ENCODE peak calls at places on chromosomes 12 and 14, in seven cellular contexts. P is progenitor cell of endocrine pancreas, E is psoas muscle, V is tibial artery, C is Calu3, I is ovary, K is PC-3. H is an unnamed sample.

GRCh38 chr14:57869530-57870088 is 3.7 kb upstream of the SLC35F4 start:
- DNase-seq in P (no peak), I (no peak), E (no peak), V (no peak), K (no peak), C (peak), H (no peak)

GRCh38 chr12:873954-874353 is 75.5 kb downstream of the RAD52 start:
- DNase-seq in I (no peak), C (no peak), P (no peak), V (no peak), E (no peak), K (no peak), H (no peak)

GRCh38 chr14:100246809-100247428 is 8.0 kb downstream of the YY1 start:
- DNase-seq in K (peak), P (no peak), C (peak), E (no peak), I (no peak), V (no peak), H (no peak)

GRCh38 chr14:52961060-52961639 is 10.3 kb upstream of the FERMT2 start:
- DNase-seq in K (peak), P (no peak), E (peak), C (peak), I (peak), V (peak), H (no peak)

GRCh38 chr12:54405106-54405505 is 14.0 kb downstream of the ITGA5 start:
- DNase-seq in I (no peak), V (no peak), K (no peak), C (no peak), E (no peak), P (no peak), H (no peak)

GRCh38 chr12:89829434-89829975 is 120.9 kb upstream of the ATP2B1 start:
- DNase-seq in V (no peak), K (no peak), C (no peak), P (no peak), E (no peak), I (no peak), H (no peak)

GRCh38 chr14:23751591-23751990 is 115.4 kb downstream of the DHRS2 start:
- DNase-seq in K (no peak), I (no peak), P (no peak), V (no peak), C (no peak), E (no peak), H (no peak)

GRCh38 chr12:12612403-12612802 is 727 bp downstream of the CREBL2 start:
- DNase-seq in C (peak), I (no peak), E (no peak), V (no peak), K (peak), P (no peak), H (peak)

GRCh38 chr12:57476162-57476992 is 3.3 kb downstream of the ARHGAP9 start:
- DNase-seq in P (no peak), C (no peak), K (no peak), E (no peak), V (no peak), I (no peak), H (no peak)

GRCh38 chr14:34053666-34054065 is 102.8 kb upstream of the EGLN3 start:
- DNase-seq in K (no peak), I (peak), P (no peak), V (no peak), C (no peak), E (peak), H (no peak)

GRCh38 chr14:64095620-64096019 is 198.6 kb downstream of the ESR2 start:
- DNase-seq in P (no peak), K (no peak), I (no peak), E (no peak), V (no peak), C (no peak), H (no peak)

GRCh38 chr14:31127690-31128089 is 79.9 kb downstream of the HECTD1 start:
- DNase-seq in V (no peak), E (no peak), P (no peak), I (no peak), C (peak), K (no peak), H (no peak)

GRCh38 chr12:1356285-1356684 is 238.1 kb downstream of the FBXL14 start:
- DNase-seq in V (no peak), E (no peak), P (no peak), K (no peak), I (no peak), C (no peak), H (no peak)

GRCh38 chr14:61860294-61860918 is 98.2 kb downstream of the SNAPC1 start:
- DNase-seq in K (peak), C (peak), V (no peak), P (no peak), I (no peak), E (no peak), H (peak)

GRCh38 chr12:124938606-124939427 is 24.4 kb upstream of the UBC start:
- DNase-seq in C (peak), K (peak), E (peak), V (peak), P (no peak), I (peak), H (no peak)

GRCh38 chr12:24895612-24896011 is 53.3 kb downstream of the BCAT1 start:
- DNase-seq in K (no peak), E (no peak), C (no peak), V (no peak), P (no peak), I (no peak), H (no peak)

GRCh38 chr12:109102491-109102890 is 5.1 kb downstream of the UNG start:
- DNase-seq in P (no peak), K (no peak), E (no peak), V (no peak), C (no peak), I (no peak), H (no peak)

GRCh38 chr14:22997676-22998323 is 12.1 kb downstream of the C14orf93 start:
- DNase-seq in K (no peak), P (no peak), V (no peak), C (no peak), I (no peak), E (no peak), H (no peak)

GRCh38 chr12:63820427-63820826 is 24.1 kb upstream of the SRGAP1 start:
- DNase-seq in V (no peak), E (no peak), K (no peak), C (no peak), I (no peak), P (no peak), H (no peak)

GRCh38 chr14:102501751-102502315 is 7.7 kb downstream of the ANKRD9 start:
- DNase-seq in I (no peak), C (no peak), K (no peak), E (no peak), P (no peak), V (no peak), H (no peak)

GRCh38 chr14:88198441-88198840 is 124.6 kb downstream of the KCNK10 start:
- DNase-seq in K (no peak), E (no peak), P (no peak), I (no peak), V (no peak), C (no peak), H (no peak)

GRCh38 chr14:58693048-58693447 is 55.3 kb downstream of the DACT1 start:
- DNase-seq in K (no peak), V (no peak), I (no peak), E (no peak), P (no peak), C (no peak), H (no peak)

GRCh38 chr12:3242199-3242863 is 165.2 kb downstream of the TSPAN9 start:
- DNase-seq in P (no peak), E (no peak), C (peak), I (no peak), V (no peak), K (no peak), H (no peak)

GRCh38 chr12:122834229-122834920 is 882 bp upstream of the HIP1R start:
- DNase-seq in I (no peak), P (peak), E (no peak), K (peak), C (peak), V (peak), H (peak)
- TF ChIP-seq CTCF in I (no peak), P (peak), E (no peak), K (peak), C (no peak), V (peak), H (peak)

GRCh38 chr12:110403975-110404675 is 617 bp upstream of the ANAPC7 start:
- DNase-seq in I (peak), P (peak), K (peak), V (peak), C (peak), E (peak), H (peak)

GRCh38 chr12:110403146-110403974 is at the start of gene ANAPC7:
- DNase-seq in P (peak), K (peak), I (peak), V (peak), E (peak), C (peak), H (peak)
- TF ChIP-seq CTCF in P (peak), K (no peak), I (no peak), V (no peak), E (peak), C (no peak), H (no peak)

DNA sequence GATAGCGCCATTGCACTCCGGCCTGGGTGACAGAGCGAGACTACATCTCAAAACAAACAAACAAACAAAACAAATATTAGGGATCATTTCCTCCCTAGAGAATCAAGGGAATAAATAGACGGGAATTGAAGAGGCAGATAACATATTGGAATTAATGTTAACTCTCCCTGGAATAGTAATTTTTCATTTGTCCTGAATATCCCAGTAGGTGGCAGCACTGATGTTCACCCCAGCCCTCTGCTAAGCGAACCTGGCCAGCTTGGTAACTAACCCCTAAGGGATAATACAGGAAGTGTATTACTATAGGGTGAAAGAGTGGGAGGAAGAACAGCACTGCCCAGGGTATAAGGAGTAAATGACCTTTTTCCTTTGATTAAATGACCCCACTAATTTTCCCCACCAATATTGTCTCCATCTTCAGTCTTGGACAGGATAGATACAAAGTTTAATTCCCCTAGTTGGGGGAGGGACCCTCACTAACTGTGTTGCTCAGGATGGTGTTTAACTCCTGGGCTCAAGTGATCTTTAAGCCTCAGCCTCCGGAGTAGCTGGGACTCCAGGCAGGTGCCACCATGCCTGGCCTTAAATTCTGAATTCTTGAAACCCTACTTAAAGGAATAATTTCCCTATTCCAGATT is 40.5 kb downstream of the SLC2A14 start:
- DNase-seq in P (no peak), C (peak), E (no peak), K (peak), V (no peak), I (no peak), H (peak)
- TF ChIP-seq CTCF in P (peak), C (no peak), E (no peak), K (peak), V (peak), I (no peak), H (peak)

GRCh38 chr12:17361224-17361623 is 728.8 kb downstream of the RERGL start:
- DNase-seq in V (no peak), E (no peak), K (peak), I (no peak), P (no peak), C (no peak), H (no peak)
- TF ChIP-seq CTCF in V (no peak), E (no peak), K (peak), I (no peak), P (no peak), C (no peak), H (no peak)

GRCh38 chr12:92928962-92929915 is at the start of gene EEA1:
- DNase-seq in P (peak), C (peak), K (peak), V (peak), E (peak), I (peak), H (peak)
- TF ChIP-seq CTCF in P (peak), C (no peak), K (no peak), V (peak), E (peak), I (no peak), H (peak)

GRCh38 chr12:107917912-107918800 is 143.7 kb downstream of the ASCL4 start:
- DNase-seq in E (no peak), C (peak), I (no peak), K (peak), P (no peak), V (no peak), H (no peak)
- TF ChIP-seq CTCF in E (peak), C (peak), I (no peak), K (peak), P (peak), V (peak), H (peak)

DNA sequence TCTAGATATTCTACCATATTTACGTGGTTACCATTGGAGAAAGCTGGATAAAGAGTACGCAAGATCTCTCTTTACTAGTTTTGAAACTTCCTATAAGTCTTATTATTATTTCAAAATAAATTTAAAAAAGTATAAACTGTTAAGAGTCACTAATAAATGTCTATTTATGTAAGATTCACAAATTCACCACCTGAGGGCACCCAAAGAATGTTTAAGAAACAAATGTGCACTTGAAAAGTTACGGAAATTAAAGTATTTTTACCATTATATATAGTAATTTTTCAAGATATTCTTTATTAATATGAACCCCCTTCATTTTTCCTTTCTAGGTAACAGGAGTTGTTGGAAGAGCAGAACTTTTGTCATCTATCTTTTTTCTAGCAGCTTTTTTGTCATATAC is 11.9 kb downstream of the TMTC3 start:
- DNase-seq in C (peak), K (peak), I (no peak), P (no peak), E (no peak), V (no peak), H (no peak)
- TF ChIP-seq CTCF in C (peak), K (peak), I (no peak), P (peak), E (peak), V (peak), H (peak)

GRCh38 chr14:56390859-56391258 is 188.7 kb upstream of the TMEM260 start:
- DNase-seq in E (no peak), K (peak), I (no peak), C (no peak), V (no peak), P (no peak), H (no peak)
- TF ChIP-seq CTCF in E (no peak), K (peak), I (no peak), C (no peak), V (no peak), P (no peak), H (no peak)

DNA sequence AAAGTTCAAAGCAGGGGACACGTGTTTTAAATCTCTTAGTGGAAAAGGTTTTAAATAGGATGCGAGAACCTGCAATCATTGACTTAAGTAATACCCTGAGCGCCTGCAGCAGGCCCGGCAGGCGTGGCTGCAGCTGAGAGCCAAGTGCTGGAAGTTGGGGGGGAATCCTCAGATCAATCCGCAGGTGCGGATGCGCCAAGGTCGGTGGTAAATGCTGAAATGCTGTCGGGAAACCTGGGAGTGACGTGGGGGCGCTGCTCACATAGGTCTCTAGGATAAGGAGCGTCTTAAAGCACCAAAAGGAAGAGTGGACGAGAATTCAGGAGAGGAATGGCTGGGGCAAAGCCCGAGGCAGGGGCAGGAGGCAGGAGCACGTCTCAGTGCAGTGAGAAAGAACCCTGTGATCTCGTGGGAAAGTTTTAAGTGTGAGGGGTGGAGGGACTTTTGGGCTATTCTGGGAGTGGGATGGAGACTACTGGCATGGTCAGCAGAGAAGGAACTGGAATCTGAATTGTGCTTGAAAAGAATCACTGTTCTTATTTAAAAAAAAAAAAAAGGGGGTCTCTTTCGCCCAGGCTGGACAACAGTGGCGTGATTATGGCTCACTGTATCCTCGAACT is 883 bp upstream of the CDCA4 start:
- DNase-seq in E (peak), C (peak), V (no peak), P (peak), I (peak), K (peak), H (peak)
- TF ChIP-seq CTCF in E (no peak), C (no peak), V (no peak), P (peak), I (no peak), K (peak), H (no peak)

DNA sequence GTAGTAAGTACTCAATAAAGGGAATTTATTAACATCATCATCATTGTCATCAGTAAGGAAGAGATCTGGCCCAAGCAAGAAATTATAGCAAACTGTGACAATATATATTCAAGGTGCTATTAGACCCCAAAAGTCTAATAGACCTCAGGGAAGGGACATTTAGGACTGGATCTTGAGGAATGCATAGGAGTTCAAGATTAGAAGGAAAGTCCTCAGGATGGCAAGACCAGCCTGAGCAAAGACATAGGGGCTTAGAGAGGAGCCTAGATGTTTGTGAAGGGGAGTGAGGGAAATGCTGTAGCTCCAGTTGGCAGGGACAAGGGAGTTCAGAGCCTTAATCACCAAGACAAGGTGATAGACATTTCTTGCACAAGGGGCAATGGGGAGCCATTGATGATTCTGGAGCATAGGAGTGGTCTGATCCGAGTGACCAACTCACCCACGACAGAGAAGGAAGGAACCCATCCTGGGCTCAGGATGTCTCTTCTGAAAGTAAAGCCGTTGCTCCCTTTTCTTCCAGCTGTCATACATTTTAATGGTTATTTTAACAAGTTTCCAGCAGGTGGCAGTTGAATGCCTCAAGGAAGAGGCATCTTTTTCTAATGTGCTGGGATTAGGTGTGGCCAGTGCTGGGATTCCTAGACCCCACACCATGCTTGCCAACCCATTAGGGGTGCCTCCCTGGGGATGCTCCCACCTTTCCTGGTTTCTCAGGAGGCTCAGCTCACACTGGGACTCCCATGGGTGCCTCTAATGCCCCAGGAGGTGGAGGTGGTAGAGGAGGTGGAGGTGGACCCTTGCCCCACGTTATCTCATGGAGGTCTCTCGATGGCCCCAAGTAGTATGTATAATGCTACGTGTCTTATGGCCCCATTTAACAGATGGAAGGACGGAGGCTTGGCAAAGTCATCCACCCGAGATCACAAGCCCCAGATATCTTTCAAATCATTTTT is 37.8 kb downstream of the PHETA1 start:
- DNase-seq in K (peak), V (no peak), I (no peak), P (no peak), E (no peak), C (peak), H (no peak)
- TF ChIP-seq CTCF in K (peak), V (peak), I (no peak), P (peak), E (peak), C (peak), H (peak)

H was measured in neural crest cell.